ENCODE peak calls at places on chromosomes 5 and 9, in nine cellular contexts. One of them, this sample, is unnamed.

GRCh38 chr5:159220206-159220605 is 10.9 kb upstream of the RNF145 start:
- DNase-seq in activated CD4-positive, alpha-beta T cell treated with anti-CD3 and anti-CD28 coated beads for 48 hours: no peak
- DNase-seq in amygdala: no peak
- DNase-seq in brain microvascular endothelial cell: no peak
- DNase-seq in GM12864: no peak
- DNase-seq in substantia nigra: no peak
- DNase-seq in stimulated activated CD4-positive, alpha-beta T cell treated with anti-CD3 and anti-CD28 coated beads, Interleukin-1b, Interleukin-23, amount 100 ng/mL, for 24 hours: no peak
- DNase-seq in AG08396: no peak
- DNase-seq in activated naive CD4-positive, alpha-beta T cell treated with anti-CD3 and anti-CD28 coated beads for 36 hours: no peak
- DNase-seq in this sample: no peak

GRCh38 chr5:90802695-90803317 is 244.2 kb downstream of the ADGRV1 start:
- DNase-seq in activated CD4-positive, alpha-beta T cell treated with anti-CD3 and anti-CD28 coated beads for 48 hours: peak; percentile 14
- DNase-seq in amygdala: no peak
- DNase-seq in brain microvascular endothelial cell: peak; percentile 24
- DNase-seq in GM12864: no peak
- DNase-seq in substantia nigra: no peak
- DNase-seq in stimulated activated CD4-positive, alpha-beta T cell treated with anti-CD3 and anti-CD28 coated beads, Interleukin-1b, Interleukin-23, amount 100 ng/mL, for 24 hours: no peak
- DNase-seq in AG08396: peak; percentile 28
- DNase-seq in activated naive CD4-positive, alpha-beta T cell treated with anti-CD3 and anti-CD28 coated beads for 36 hours: peak; percentile 21
- DNase-seq in this sample: peak; percentile 1

GRCh38 chr9:123368481-123369153 is 12.6 kb downstream of the CRB2 start:
- DNase-seq in activated CD4-positive, alpha-beta T cell treated with anti-CD3 and anti-CD28 coated beads for 48 hours: no peak
- DNase-seq in amygdala: peak; percentile 47
- DNase-seq in brain microvascular endothelial cell: no peak
- DNase-seq in GM12864: no peak
- DNase-seq in substantia nigra: peak; percentile 65
- DNase-seq in stimulated activated CD4-positive, alpha-beta T cell treated with anti-CD3 and anti-CD28 coated beads, Interleukin-1b, Interleukin-23, amount 100 ng/mL, for 24 hours: no peak
- DNase-seq in AG08396: no peak
- DNase-seq in activated naive CD4-positive, alpha-beta T cell treated with anti-CD3 and anti-CD28 coated beads for 36 hours: no peak
- DNase-seq in this sample: no peak

GRCh38 chr9:36873247-36873875 is 160.7 kb downstream of the PAX5 start:
- DNase-seq in activated CD4-positive, alpha-beta T cell treated with anti-CD3 and anti-CD28 coated beads for 48 hours: peak; percentile 86
- DNase-seq in amygdala: peak; percentile 34
- DNase-seq in brain microvascular endothelial cell: peak; percentile 29
- DNase-seq in GM12864: peak; percentile 51
- DNase-seq in substantia nigra: peak; percentile 29
- DNase-seq in stimulated activated CD4-positive, alpha-beta T cell treated with anti-CD3 and anti-CD28 coated beads, Interleukin-1b, Interleukin-23, amount 100 ng/mL, for 24 hours: peak; percentile 67
- DNase-seq in AG08396: peak; percentile 82
- DNase-seq in activated naive CD4-positive, alpha-beta T cell treated with anti-CD3 and anti-CD28 coated beads for 36 hours: peak; percentile 84
- DNase-seq in this sample: no peak

GRCh38 chr9:69397384-69398214 is 72.6 kb downstream of the ENTREP1 start:
- DNase-seq in activated CD4-positive, alpha-beta T cell treated with anti-CD3 and anti-CD28 coated beads for 48 hours: no peak
- DNase-seq in amygdala: peak; percentile 33
- DNase-seq in brain microvascular endothelial cell: no peak
- DNase-seq in GM12864: no peak
- DNase-seq in substantia nigra: no peak
- DNase-seq in stimulated activated CD4-positive, alpha-beta T cell treated with anti-CD3 and anti-CD28 coated beads, Interleukin-1b, Interleukin-23, amount 100 ng/mL, for 24 hours: no peak
- DNase-seq in AG08396: no peak
- DNase-seq in activated naive CD4-positive, alpha-beta T cell treated with anti-CD3 and anti-CD28 coated beads for 36 hours: no peak
- DNase-seq in this sample: no peak

GRCh38 chr9:101269596-101270324 is 115.0 kb downstream of the BAAT start:
- DNase-seq in activated CD4-positive, alpha-beta T cell treated with anti-CD3 and anti-CD28 coated beads for 48 hours: no peak
- DNase-seq in amygdala: no peak
- DNase-seq in brain microvascular endothelial cell: no peak
- DNase-seq in GM12864: no peak
- DNase-seq in substantia nigra: no peak
- DNase-seq in stimulated activated CD4-positive, alpha-beta T cell treated with anti-CD3 and anti-CD28 coated beads, Interleukin-1b, Interleukin-23, amount 100 ng/mL, for 24 hours: no peak
- DNase-seq in AG08396: no peak
- DNase-seq in activated naive CD4-positive, alpha-beta T cell treated with anti-CD3 and anti-CD28 coated beads for 36 hours: no peak
- DNase-seq in this sample: no peak

GRCh38 chr5:132264546-132265335 is 7.2 kb downstream of the PDLIM4 start:
- DNase-seq in activated CD4-positive, alpha-beta T cell treated with anti-CD3 and anti-CD28 coated beads for 48 hours: no peak
- DNase-seq in amygdala: no peak
- DNase-seq in brain microvascular endothelial cell: no peak
- DNase-seq in GM12864: no peak
- DNase-seq in substantia nigra: no peak
- DNase-seq in stimulated activated CD4-positive, alpha-beta T cell treated with anti-CD3 and anti-CD28 coated beads, Interleukin-1b, Interleukin-23, amount 100 ng/mL, for 24 hours: no peak
- DNase-seq in AG08396: no peak
- DNase-seq in activated naive CD4-positive, alpha-beta T cell treated with anti-CD3 and anti-CD28 coated beads for 36 hours: peak; percentile 2
- DNase-seq in this sample: no peak

GRCh38 chr5:173781826-173782670 is 106.1 kb upstream of the CPEB4 start:
- DNase-seq in activated CD4-positive, alpha-beta T cell treated with anti-CD3 and anti-CD28 coated beads for 48 hours: peak; percentile 67
- DNase-seq in amygdala: peak; percentile 52
- DNase-seq in brain microvascular endothelial cell: peak; percentile 89
- DNase-seq in GM12864: peak; percentile 39
- DNase-seq in substantia nigra: peak; percentile 57
- DNase-seq in stimulated activated CD4-positive, alpha-beta T cell treated with anti-CD3 and anti-CD28 coated beads, Interleukin-1b, Interleukin-23, amount 100 ng/mL, for 24 hours: peak; percentile 28
- DNase-seq in AG08396: peak; percentile 83
- DNase-seq in activated naive CD4-positive, alpha-beta T cell treated with anti-CD3 and anti-CD28 coated beads for 36 hours: peak; percentile 84
- DNase-seq in this sample: peak; percentile 29

GRCh38 chr9:89079421-89079820 is 88.2 kb downstream of the S1PR3 start:
- DNase-seq in activated CD4-positive, alpha-beta T cell treated with anti-CD3 and anti-CD28 coated beads for 48 hours: no peak
- DNase-seq in amygdala: no peak
- DNase-seq in brain microvascular endothelial cell: no peak
- DNase-seq in GM12864: no peak
- DNase-seq in substantia nigra: no peak
- DNase-seq in stimulated activated CD4-positive, alpha-beta T cell treated with anti-CD3 and anti-CD28 coated beads, Interleukin-1b, Interleukin-23, amount 100 ng/mL, for 24 hours: no peak
- DNase-seq in AG08396: peak; percentile 29
- DNase-seq in activated naive CD4-positive, alpha-beta T cell treated with anti-CD3 and anti-CD28 coated beads for 36 hours: no peak
- DNase-seq in this sample: no peak

GRCh38 chr9:97528529-97529230 is 27.2 kb downstream of the TMOD1 start:
- DNase-seq in activated CD4-positive, alpha-beta T cell treated with anti-CD3 and anti-CD28 coated beads for 48 hours: no peak
- DNase-seq in amygdala: no peak
- DNase-seq in brain microvascular endothelial cell: no peak
- DNase-seq in GM12864: no peak
- DNase-seq in substantia nigra: no peak
- DNase-seq in stimulated activated CD4-positive, alpha-beta T cell treated with anti-CD3 and anti-CD28 coated beads, Interleukin-1b, Interleukin-23, amount 100 ng/mL, for 24 hours: no peak
- DNase-seq in AG08396: no peak
- DNase-seq in activated naive CD4-positive, alpha-beta T cell treated with anti-CD3 and anti-CD28 coated beads for 36 hours: no peak
- DNase-seq in this sample: no peak

GRCh38 chr5:34580983-34581382 is 75.1 kb upstream of the RAI14 start:
- DNase-seq in activated CD4-positive, alpha-beta T cell treated with anti-CD3 and anti-CD28 coated beads for 48 hours: no peak
- DNase-seq in amygdala: no peak
- DNase-seq in brain microvascular endothelial cell: no peak
- DNase-seq in GM12864: no peak
- DNase-seq in substantia nigra: no peak
- DNase-seq in stimulated activated CD4-positive, alpha-beta T cell treated with anti-CD3 and anti-CD28 coated beads, Interleukin-1b, Interleukin-23, amount 100 ng/mL, for 24 hours: no peak
- DNase-seq in AG08396: no peak
- DNase-seq in activated naive CD4-positive, alpha-beta T cell treated with anti-CD3 and anti-CD28 coated beads for 36 hours: no peak
- DNase-seq in this sample: no peak